ENCODE peak calls at places on chromosomes 2 and 18, in six cellular contexts. One of them, this sample, is unnamed.
A peak's percentile ranks its signal among the peaks of the same experiment; 100 is the strongest.

GRCh38 chr18:60047556-60047955 is 147.8 kb downstream of the PMAIP1 start:
- DNase-seq in stimulated activated CD4-positive, alpha-beta T cell treated with anti-CD3 and anti-CD28 coated beads, Interleukin-15, amount 100 ng/mL, for 1 hour: no peak
- DNase-seq in activated CD8-positive, alpha-beta memory T cell treated with anti-CD3 and anti-CD28 coated beads for 24 hours: no peak
- DNase-seq in cardiac muscle cell: no peak
- DNase-seq in colonic mucosa: no peak
- DNase-seq in psoas muscle: no peak
- DNase-seq in this sample: no peak

GRCh38 chr2:1749489-1749748 is 5.1 kb upstream of the PXDN start:
- DNase-seq in stimulated activated CD4-positive, alpha-beta T cell treated with anti-CD3 and anti-CD28 coated beads, Interleukin-15, amount 100 ng/mL, for 1 hour: no peak
- DNase-seq in activated CD8-positive, alpha-beta memory T cell treated with anti-CD3 and anti-CD28 coated beads for 24 hours: no peak
- DNase-seq in cardiac muscle cell: no peak
- DNase-seq in colonic mucosa: peak; percentile 10
- DNase-seq in psoas muscle: no peak
- DNase-seq in this sample: no peak

GRCh38 chr2:113703404-113704299 is 52.8 kb downstream of the SLC35F5 start:
- DNase-seq in stimulated activated CD4-positive, alpha-beta T cell treated with anti-CD3 and anti-CD28 coated beads, Interleukin-15, amount 100 ng/mL, for 1 hour: no peak
- DNase-seq in activated CD8-positive, alpha-beta memory T cell treated with anti-CD3 and anti-CD28 coated beads for 24 hours: no peak
- DNase-seq in cardiac muscle cell: no peak
- DNase-seq in colonic mucosa: peak; percentile 63
- DNase-seq in psoas muscle: no peak
- DNase-seq in this sample: no peak

GRCh38 chr2:238053195-238053776 is 7.5 kb upstream of the SCLY start:
- DNase-seq in stimulated activated CD4-positive, alpha-beta T cell treated with anti-CD3 and anti-CD28 coated beads, Interleukin-15, amount 100 ng/mL, for 1 hour: no peak
- DNase-seq in activated CD8-positive, alpha-beta memory T cell treated with anti-CD3 and anti-CD28 coated beads for 24 hours: no peak
- DNase-seq in cardiac muscle cell: peak; percentile 2
- DNase-seq in colonic mucosa: no peak
- DNase-seq in psoas muscle: no peak
- DNase-seq in this sample: no peak

GRCh38 chr2:135212757-135213156 is 160.7 kb downstream of the RAB3GAP1 start:
- DNase-seq in stimulated activated CD4-positive, alpha-beta T cell treated with anti-CD3 and anti-CD28 coated beads, Interleukin-15, amount 100 ng/mL, for 1 hour: no peak
- DNase-seq in activated CD8-positive, alpha-beta memory T cell treated with anti-CD3 and anti-CD28 coated beads for 24 hours: no peak
- DNase-seq in cardiac muscle cell: peak; percentile 32
- DNase-seq in colonic mucosa: no peak
- DNase-seq in psoas muscle: no peak
- DNase-seq in this sample: no peak

GRCh38 chr2:103788875-103789715 is 1027.3 kb downstream of the TMEM182 start:
- DNase-seq in stimulated activated CD4-positive, alpha-beta T cell treated with anti-CD3 and anti-CD28 coated beads, Interleukin-15, amount 100 ng/mL, for 1 hour: no peak
- DNase-seq in activated CD8-positive, alpha-beta memory T cell treated with anti-CD3 and anti-CD28 coated beads for 24 hours: no peak
- DNase-seq in cardiac muscle cell: no peak
- DNase-seq in colonic mucosa: no peak
- DNase-seq in psoas muscle: no peak
- DNase-seq in this sample: no peak

GRCh38 chr18:23155537-23155936 is 20.3 kb downstream of the CABLES1 start:
- DNase-seq in stimulated activated CD4-positive, alpha-beta T cell treated with anti-CD3 and anti-CD28 coated beads, Interleukin-15, amount 100 ng/mL, for 1 hour: no peak
- DNase-seq in activated CD8-positive, alpha-beta memory T cell treated with anti-CD3 and anti-CD28 coated beads for 24 hours: no peak
- DNase-seq in cardiac muscle cell: no peak
- DNase-seq in colonic mucosa: no peak
- DNase-seq in psoas muscle: no peak
- DNase-seq in this sample: no peak

GRCh38 chr2:239464166-239465016 is 63.6 kb upstream of the HDAC4 start:
- DNase-seq in stimulated activated CD4-positive, alpha-beta T cell treated with anti-CD3 and anti-CD28 coated beads, Interleukin-15, amount 100 ng/mL, for 1 hour: no peak
- DNase-seq in activated CD8-positive, alpha-beta memory T cell treated with anti-CD3 and anti-CD28 coated beads for 24 hours: no peak
- DNase-seq in cardiac muscle cell: no peak
- DNase-seq in colonic mucosa: no peak
- DNase-seq in psoas muscle: no peak
- DNase-seq in this sample: no peak

GRCh38 chr2:113122364-113122763 is 5.0 kb upstream of the IL1RN start:
- DNase-seq in stimulated activated CD4-positive, alpha-beta T cell treated with anti-CD3 and anti-CD28 coated beads, Interleukin-15, amount 100 ng/mL, for 1 hour: no peak
- DNase-seq in activated CD8-positive, alpha-beta memory T cell treated with anti-CD3 and anti-CD28 coated beads for 24 hours: no peak
- DNase-seq in cardiac muscle cell: no peak
- DNase-seq in colonic mucosa: no peak
- DNase-seq in psoas muscle: no peak
- DNase-seq in this sample: no peak

GRCh38 chr2:113039675-113040074 is 13.0 kb downstream of the IL36B start:
- DNase-seq in stimulated activated CD4-positive, alpha-beta T cell treated with anti-CD3 and anti-CD28 coated beads, Interleukin-15, amount 100 ng/mL, for 1 hour: no peak
- DNase-seq in activated CD8-positive, alpha-beta memory T cell treated with anti-CD3 and anti-CD28 coated beads for 24 hours: no peak
- DNase-seq in cardiac muscle cell: no peak
- DNase-seq in colonic mucosa: no peak
- DNase-seq in psoas muscle: no peak
- DNase-seq in this sample: no peak

GRCh38 chr2:64025741-64026140 is 6.5 kb upstream of the VPS54 start:
- DNase-seq in stimulated activated CD4-positive, alpha-beta T cell treated with anti-CD3 and anti-CD28 coated beads, Interleukin-15, amount 100 ng/mL, for 1 hour: no peak
- DNase-seq in activated CD8-positive, alpha-beta memory T cell treated with anti-CD3 and anti-CD28 coated beads for 24 hours: no peak
- DNase-seq in cardiac muscle cell: no peak
- DNase-seq in colonic mucosa: no peak
- DNase-seq in psoas muscle: no peak
- DNase-seq in this sample: no peak

GRCh38 chr2:37652199-37652640 is 19.2 kb downstream of the CDC42EP3 start:
- DNase-seq in stimulated activated CD4-positive, alpha-beta T cell treated with anti-CD3 and anti-CD28 coated beads, Interleukin-15, amount 100 ng/mL, for 1 hour: no peak
- DNase-seq in activated CD8-positive, alpha-beta memory T cell treated with anti-CD3 and anti-CD28 coated beads for 24 hours: no peak
- DNase-seq in cardiac muscle cell: peak; percentile 51
- DNase-seq in colonic mucosa: no peak
- DNase-seq in psoas muscle: no peak
- DNase-seq in this sample: no peak

GRCh38 chr2:85785871-85786270 is 32.1 kb downstream of the ATOH8 start:
- DNase-seq in stimulated activated CD4-positive, alpha-beta T cell treated with anti-CD3 and anti-CD28 coated beads, Interleukin-15, amount 100 ng/mL, for 1 hour: no peak
- DNase-seq in activated CD8-positive, alpha-beta memory T cell treated with anti-CD3 and anti-CD28 coated beads for 24 hours: no peak
- DNase-seq in cardiac muscle cell: no peak
- DNase-seq in colonic mucosa: no peak
- DNase-seq in psoas muscle: no peak
- DNase-seq in this sample: no peak

GRCh38 chr2:25541378-25541777 is 132.0 kb downstream of the DTNB start:
- DNase-seq in stimulated activated CD4-positive, alpha-beta T cell treated with anti-CD3 and anti-CD28 coated beads, Interleukin-15, amount 100 ng/mL, for 1 hour: no peak
- DNase-seq in activated CD8-positive, alpha-beta memory T cell treated with anti-CD3 and anti-CD28 coated beads for 24 hours: no peak
- DNase-seq in cardiac muscle cell: no peak
- DNase-seq in colonic mucosa: no peak
- DNase-seq in psoas muscle: no peak
- DNase-seq in this sample: no peak

GRCh38 chr2:236254674-236255073 is 9.5 kb downstream of the ASB18 start:
- DNase-seq in stimulated activated CD4-positive, alpha-beta T cell treated with anti-CD3 and anti-CD28 coated beads, Interleukin-15, amount 100 ng/mL, for 1 hour: no peak
- DNase-seq in activated CD8-positive, alpha-beta memory T cell treated with anti-CD3 and anti-CD28 coated beads for 24 hours: peak; percentile 40
- DNase-seq in cardiac muscle cell: no peak
- DNase-seq in colonic mucosa: no peak
- DNase-seq in psoas muscle: no peak
- DNase-seq in this sample: no peak

GRCh38 chr18:13530215-13530878 is 196.0 kb downstream of the FAM210A start:
- DNase-seq in stimulated activated CD4-positive, alpha-beta T cell treated with anti-CD3 and anti-CD28 coated beads, Interleukin-15, amount 100 ng/mL, for 1 hour: no peak
- DNase-seq in activated CD8-positive, alpha-beta memory T cell treated with anti-CD3 and anti-CD28 coated beads for 24 hours: no peak
- DNase-seq in cardiac muscle cell: no peak
- DNase-seq in colonic mucosa: no peak
- DNase-seq in psoas muscle: no peak
- DNase-seq in this sample: no peak

GRCh38 chr18:11497585-11497984 is 111.8 kb upstream of the SLC35G4 start:
- DNase-seq in stimulated activated CD4-positive, alpha-beta T cell treated with anti-CD3 and anti-CD28 coated beads, Interleukin-15, amount 100 ng/mL, for 1 hour: no peak
- DNase-seq in activated CD8-positive, alpha-beta memory T cell treated with anti-CD3 and anti-CD28 coated beads for 24 hours: no peak
- DNase-seq in cardiac muscle cell: peak; percentile 44
- DNase-seq in colonic mucosa: no peak
- DNase-seq in psoas muscle: peak; percentile 30
- DNase-seq in this sample: no peak

GRCh38 chr2:202015471-202015870 is 18.2 kb upstream of the FZD7 start:
- DNase-seq in stimulated activated CD4-positive, alpha-beta T cell treated with anti-CD3 and anti-CD28 coated beads, Interleukin-15, amount 100 ng/mL, for 1 hour: no peak
- DNase-seq in activated CD8-positive, alpha-beta memory T cell treated with anti-CD3 and anti-CD28 coated beads for 24 hours: no peak
- DNase-seq in cardiac muscle cell: no peak
- DNase-seq in colonic mucosa: no peak
- DNase-seq in psoas muscle: no peak
- DNase-seq in this sample: no peak

GRCh38 chr18:54223568-54224241 is 764 bp downstream of the MBD2 start:
- DNase-seq in stimulated activated CD4-positive, alpha-beta T cell treated with anti-CD3 and anti-CD28 coated beads, Interleukin-15, amount 100 ng/mL, for 1 hour: no peak
- DNase-seq in activated CD8-positive, alpha-beta memory T cell treated with anti-CD3 and anti-CD28 coated beads for 24 hours: peak; percentile 77
- DNase-seq in cardiac muscle cell: peak; percentile 94
- DNase-seq in colonic mucosa: peak; percentile 87
- DNase-seq in psoas muscle: peak; percentile 62
- DNase-seq in this sample: no peak

GRCh38 chr2:234502285-234502918 is 5.5 kb upstream of the ARL4C start:
- DNase-seq in stimulated activated CD4-positive, alpha-beta T cell treated with anti-CD3 and anti-CD28 coated beads, Interleukin-15, amount 100 ng/mL, for 1 hour: no peak
- DNase-seq in activated CD8-positive, alpha-beta memory T cell treated with anti-CD3 and anti-CD28 coated beads for 24 hours: no peak
- DNase-seq in cardiac muscle cell: peak; percentile 51
- DNase-seq in colonic mucosa: no peak
- DNase-seq in psoas muscle: no peak
- DNase-seq in this sample: no peak